ENCODE peak calls at places on chromosomes 11 and 22, in six cellular contexts. Q is A549, O is NB4, Y is HepG2, X is GM12878, D is endothelial cell of umbilical vein. B is an unnamed sample.
A peak's percentile ranks its signal among the peaks of the same experiment; 100 is the strongest.

GRCh38 chr11:77617892-77618291 is 19.7 kb downstream of the CLNS1A start:
- DNase-seq in Q (no peak), O (no peak), Y (no peak), X (no peak), D (no peak), B (no peak)

GRCh38 chr11:6285019-6285418 is 25.4 kb downstream of the CCKBR start:
- DNase-seq in Q (no peak), O (no peak), Y (no peak), X (no peak), D (no peak), B (no peak)

GRCh38 chr11:5591613-5592012 is 4.8 kb upstream of the TRIM6 start:
- DNase-seq in Q (no peak), O (peak; percentile 11), Y (no peak), X (no peak), D (no peak), B (peak; percentile 78)

GRCh38 chr22:38832005-38832978 is 11.5 kb downstream of the NPTXR start:
- DNase-seq in Q (no peak), O (no peak), Y (no peak), X (no peak), D (no peak), B (no peak)

GRCh38 chr11:135075740-135076139 is 663.7 kb upstream of the B3GAT1 start:
- DNase-seq in Q (peak; percentile 83), O (peak; percentile 71), Y (peak; percentile 78), X (no peak), D (peak; percentile 27), B (peak; percentile 47)

GRCh38 chr11:120706257-120706656 is 194.7 kb downstream of the GRIK4 start:
- DNase-seq in Q (no peak), O (no peak), Y (no peak), X (no peak), D (no peak), B (no peak)

GRCh38 chr11:64176751-64177150 is 9.2 kb upstream of the STIP1 start:
- DNase-seq in Q (no peak), O (no peak), Y (no peak), X (no peak), D (no peak), B (no peak)

GRCh38 chr11:76662656-76663460 is 7.7 kb downstream of the LRRC32 start:
- DNase-seq in Q (no peak), O (no peak), Y (no peak), X (no peak), D (no peak), B (no peak)

GRCh38 chr11:33185756-33186155 is 24.5 kb upstream of the CSTF3 start:
- DNase-seq in Q (no peak), O (no peak), Y (no peak), X (no peak), D (no peak), B (no peak)

GRCh38 chr11:121194731-121195596 is 93.9 kb downstream of the TECTA start:
- DNase-seq in Q (peak; percentile 49), O (peak; percentile 79), Y (peak; percentile 59), X (peak; percentile 31), D (peak; percentile 64), B (peak; percentile 76)

GRCh38 chr22:25779426-25779825 is 37.4 kb downstream of the MYO18B start:
- DNase-seq in Q (no peak), O (no peak), Y (no peak), X (no peak), D (no peak), B (no peak)

GRCh38 chr11:132992838-132993680 is 539.2 kb downstream of the OPCML start:
- DNase-seq in Q (no peak), O (no peak), Y (no peak), X (no peak), D (no peak), B (no peak)

GRCh38 chr11:4610258-4610935 is 2.4 kb upstream of the TRIM68 start:
- DNase-seq in Q (no peak), O (no peak), Y (no peak), X (no peak), D (no peak), B (no peak)

GRCh38 chr11:17543574-17544180 is 539 bp downstream of the USH1C start:
- DNase-seq in Q (no peak), O (no peak), Y (no peak), X (no peak), D (no peak), B (no peak)

GRCh38 chr11:6320411-6321207 is at the start of gene CAVIN3:
- DNase-seq in Q (peak; percentile 51), O (peak; percentile 15), Y (no peak), X (peak; percentile 43), D (peak; percentile 79), B (no peak)

GRCh38 chr11:107017433-107018227 is 646 bp downstream of the GUCY1A2 start:
- DNase-seq in Q (peak; percentile 35), O (no peak), Y (peak; percentile 2), X (no peak), D (peak; percentile 7), B (peak; percentile 37)

GRCh38 chr11:12410006-12410728 is 32.8 kb downstream of the PARVA start:
- DNase-seq in Q (peak; percentile 37), O (peak; percentile 6), Y (no peak), X (no peak), D (peak; percentile 15), B (no peak)

GRCh38 chr11:93905384-93905783 is 55.0 kb upstream of the VSTM5 start:
- DNase-seq in Q (no peak), O (no peak), Y (peak; percentile 33), X (no peak), D (no peak), B (no peak)

GRCh38 chr22:38272373-38273134 is at the start of gene TMEM184B:
- DNase-seq in Q (peak; percentile 55), O (peak; percentile 71), Y (no peak), X (no peak), D (peak; percentile 75), B (peak; percentile 94)

GRCh38 chr11:1479006-1479677 is 7.4 kb downstream of the MOB2 start:
- DNase-seq in Q (no peak), O (no peak), Y (no peak), X (no peak), D (no peak), B (no peak)

GRCh38 chr22:48876951-48877350 is 950.7 kb downstream of the BRD1 start:
- DNase-seq in Q (no peak), O (no peak), Y (no peak), X (no peak), D (no peak), B (no peak)

GRCh38 chr11:130477646-130478203 is 29.3 kb downstream of the ADAMTS15 start:
- DNase-seq in Q (no peak), O (no peak), Y (no peak), X (no peak), D (no peak), B (no peak)

GRCh38 chr11:95930948-95931347 is 7.0 kb upstream of the MTMR2 start:
- DNase-seq in Q (no peak), O (no peak), Y (no peak), X (no peak), D (no peak), B (no peak)

GRCh38 chr11:9330387-9331384 is 16.3 kb upstream of the TMEM41B start:
- DNase-seq in Q (no peak), O (no peak), Y (no peak), X (no peak), D (no peak), B (no peak)

GRCh38 chr11:36447947-36448346 is 62.1 kb downstream of the TRAF6 start:
- DNase-seq in Q (no peak), O (no peak), Y (no peak), X (no peak), D (no peak), B (no peak)

GRCh38 chr11:695606-696381 is at the start of gene TMEM80:
- DNase-seq in Q (peak; percentile 98), O (peak; percentile 98), Y (peak; percentile 93), X (peak; percentile 68), D (peak; percentile 97), B (peak; percentile 76)

GRCh38 chr11:17328856-17329490 is 22.6 kb upstream of the NCR3LG1 start:
- DNase-seq in Q (no peak), O (no peak), Y (no peak), X (no peak), D (no peak), B (no peak)

GRCh38 chr11:44659641-44660040 is 67.1 kb upstream of the TSPAN18 start:
- DNase-seq in Q (no peak), O (no peak), Y (no peak), X (no peak), D (no peak), B (no peak)
- TF ChIP-seq MYC in Q (no peak), O (no peak), Y (no peak), X (no peak), D (no peak), B (no peak)

DNA sequence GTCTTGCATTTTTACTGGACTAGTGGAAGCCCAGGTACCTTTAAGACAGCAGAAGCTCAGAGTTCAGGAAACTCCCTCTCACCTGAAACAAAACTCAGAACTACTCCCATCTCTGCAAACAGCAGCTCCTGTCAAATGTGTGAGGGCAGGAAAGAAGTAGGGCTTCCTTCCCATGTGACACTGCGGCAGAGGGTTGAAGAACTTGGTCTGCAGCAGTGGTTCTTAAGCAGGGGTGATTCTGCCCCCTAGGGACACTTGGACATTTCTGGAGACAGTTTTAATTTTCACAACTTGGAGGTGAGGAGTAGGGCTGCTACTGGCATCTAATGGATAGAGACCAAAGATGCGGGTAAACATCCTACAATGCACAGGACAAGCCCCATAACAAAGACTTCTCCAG is 63.4 kb downstream of the RCN1 start:
- DNase-seq in Q (peak; percentile 18), O (peak; percentile 42), Y (no peak), X (peak; percentile 62), D (peak; percentile 55), B (no peak)
- TF ChIP-seq MYC in Q (no peak), O (no peak), Y (no peak), X (no peak), D (no peak), B (no peak)

DNA sequence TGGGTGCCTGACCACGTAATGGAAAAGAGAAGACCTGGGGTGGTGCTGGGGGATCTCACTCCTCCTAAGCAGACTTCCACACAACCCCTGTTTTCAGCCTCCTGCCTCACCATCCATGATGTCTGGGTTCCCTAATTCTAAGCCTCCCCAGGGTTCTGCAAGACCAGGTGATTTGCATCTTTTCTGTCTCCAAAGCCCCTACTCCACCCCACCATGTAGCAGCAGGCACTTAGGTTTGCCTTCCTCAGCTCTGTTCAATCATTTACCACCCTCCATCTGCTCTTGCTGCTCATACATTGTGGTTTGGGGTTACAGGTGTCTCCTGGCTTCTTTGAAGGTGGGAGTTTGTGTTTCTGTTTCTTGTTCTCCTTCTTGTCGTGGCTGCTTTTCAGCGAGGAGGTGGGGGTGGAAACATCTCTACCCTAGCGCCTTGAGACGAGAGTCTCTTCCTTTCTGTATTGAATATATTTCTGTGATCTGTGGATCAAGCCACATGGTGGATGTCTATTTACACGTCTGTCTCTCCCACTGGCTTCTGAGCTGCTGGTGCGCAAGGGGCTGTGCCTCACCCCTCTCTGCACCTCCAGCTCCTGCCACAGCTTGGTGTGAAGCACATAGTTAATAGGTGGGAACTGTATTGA is 6.6 kb upstream of the SSTR3 start:
- DNase-seq in Q (no peak), O (no peak), Y (no peak), X (peak; percentile 99), D (no peak), B (no peak)
- TF ChIP-seq MYC in Q (no peak), O (no peak), Y (no peak), X (no peak), D (no peak), B (no peak)

GRCh38 chr11:61794579-61794978 is 1.9 kb downstream of the FEN1 start:
- DNase-seq in Q (no peak), O (no peak), Y (no peak), X (no peak), D (no peak), B (no peak)
- TF ChIP-seq MYC in Q (no peak), O (no peak), Y (no peak), X (no peak), D (no peak), B (no peak)